ENCODE peak calls at places on chromosomes 2 and 18, in eight cellular contexts. C, W, D, I, G, V, K and X are unnamed samples.

GRCh38 chr2:218991674-218992168 is 1.5 kb downstream of the CRYBA2 start:
- DNase-seq in C (peak; percentile 76), W (no peak), D (no peak), I (peak; percentile 26), G (peak; percentile 33), V (no peak), K (no peak), X (no peak)

GRCh38 chr18:79605481-79605880 is 74.1 kb upstream of the CTDP1 start:
- DNase-seq in C (peak; percentile 58), W (no peak), D (no peak), I (no peak), G (no peak), V (no peak), K (no peak), X (no peak)

GRCh38 chr2:127149384-127149783 is 42.4 kb upstream of the BIN1 start:
- DNase-seq in C (no peak), W (no peak), D (no peak), I (no peak), G (peak; percentile 92), V (peak; percentile 31), K (no peak), X (no peak)

GRCh38 chr18:67215686-67216085 is 300.8 kb downstream of the DSEL start:
- DNase-seq in C (peak; percentile 68), W (no peak), D (no peak), I (no peak), G (no peak), V (no peak), K (no peak), X (no peak)

GRCh38 chr2:215371915-215372897 is 60.3 kb downstream of the ATIC start:
- DNase-seq in C (no peak), W (no peak), D (no peak), I (no peak), G (no peak), V (no peak), K (no peak), X (no peak)

GRCh38 chr2:3633089-3633981 is 24.7 kb upstream of the ALLC start:
- DNase-seq in C (peak; percentile 72), W (no peak), D (peak; percentile 11), I (no peak), G (peak; percentile 14), V (no peak), K (peak; percentile 11), X (no peak)

GRCh38 chr2:193847140-193847539 is 1652.4 kb upstream of the TMEFF2 start:
- DNase-seq in C (no peak), W (no peak), D (no peak), I (no peak), G (peak; percentile 7), V (peak; percentile 21), K (no peak), X (no peak)

GRCh38 chr2:33607137-33607781 is 8.2 kb upstream of the FAM98A start:
- DNase-seq in C (no peak), W (no peak), D (no peak), I (no peak), G (no peak), V (no peak), K (no peak), X (no peak)

GRCh38 chr2:65366595-65367125 is 65.7 kb downstream of the SPRED2 start:
- DNase-seq in C (no peak), W (no peak), D (no peak), I (no peak), G (peak; percentile 97), V (peak; percentile 84), K (no peak), X (no peak)

GRCh38 chr2:200399046-200399445 is 92.6 kb downstream of the SPATS2L start:
- DNase-seq in C (no peak), W (no peak), D (no peak), I (no peak), G (peak; percentile 89), V (peak; percentile 75), K (no peak), X (no peak)

GRCh38 chr18:2256577-2256976 is 314.7 kb downstream of the METTL4 start:
- DNase-seq in C (no peak), W (no peak), D (no peak), I (no peak), G (no peak), V (no peak), K (no peak), X (no peak)